ENCODE peak calls at places on chromosome 16, in eight cellular contexts. J is IMR-90, W is A549, L is heart left ventricle, K is lower leg skin, T is body of pancreas, H is ovary, Z is Peyer's patch. O is an unnamed sample.

GRCh38 chr16:22373662-22374310 is 633 bp downstream of the CDR2 start:
- DNase-seq in H (peak; percentile 74), K (peak; percentile 88), W (no peak), Z (peak; percentile 76), L (peak; percentile 38), T (peak; percentile 53), J (no peak), O (peak; percentile 13)

GRCh38 chr16:2698996-2699750 is 16.9 kb downstream of the KCTD5 start:
- DNase-seq in K (no peak), H (peak; percentile 67), J (no peak), T (no peak), Z (no peak), L (no peak), W (no peak), O (no peak)

GRCh38 chr16:58414938-58415451 is 22.7 kb downstream of the GINS3 start:
- DNase-seq in J (peak; percentile 29), T (no peak), H (no peak), L (peak; percentile 41), K (no peak), W (no peak), Z (no peak), O (no peak)

GRCh38 chr16:82741073-82741615 is 114.4 kb downstream of the CDH13 start:
- DNase-seq in H (no peak), W (no peak), L (no peak), T (no peak), J (peak; percentile 58), Z (no peak), K (no peak), O (no peak)

GRCh38 chr16:24984101-24984500 is 31.1 kb downstream of the ARHGAP17 start:
- DNase-seq in J (no peak), L (no peak), H (no peak), Z (peak; percentile 24), K (no peak), T (no peak), W (no peak), O (no peak)

GRCh38 chr16:77531741-77532140 is 96.9 kb upstream of the ADAMTS18 start:
- DNase-seq in K (no peak), L (no peak), Z (no peak), T (no peak), W (no peak), J (peak; percentile 38), H (no peak), O (peak; percentile 25)

GRCh38 chr16:83136924-83137323 is 510.2 kb downstream of the CDH13 start:
- DNase-seq in H (no peak), K (no peak), L (no peak), J (no peak), T (no peak), W (no peak), Z (no peak), O (no peak)

GRCh38 chr16:73166972-73167550 is 119.1 kb upstream of the ZFHX3 start:
- DNase-seq in L (no peak), Z (no peak), K (no peak), W (no peak), T (no peak), J (no peak), H (no peak), O (no peak)

GRCh38 chr16:28587386-28587785 is 9.5 kb downstream of the SULT1A2 start:
- DNase-seq in W (peak; percentile 57), L (no peak), J (no peak), H (no peak), Z (no peak), K (no peak), T (no peak), O (peak; percentile 93)

GRCh38 chr16:81889896-81890634 is 111.0 kb downstream of the PLCG2 start:
- DNase-seq in T (peak; percentile 61), W (peak; percentile 74), Z (peak; percentile 82), L (peak; percentile 24), J (peak; percentile 51), H (no peak), K (no peak), O (peak; percentile 72)

GRCh38 chr16:19294156-19294649 is 8.7 kb downstream of the CLEC19A start:
- DNase-seq in T (peak; percentile 68), W (no peak), H (no peak), J (no peak), K (peak; percentile 86), Z (peak; percentile 63), L (peak; percentile 60), O (no peak)

GRCh38 chr16:79325211-79325610 is 275.3 kb downstream of the MAF start:
- DNase-seq in J (no peak), Z (no peak), T (no peak), K (peak; percentile 15), H (no peak), W (no peak), L (no peak), O (no peak)

GRCh38 chr16:77277571-77277970 is 78.4 kb downstream of the SYCE1L start:
- DNase-seq in W (no peak), H (no peak), T (no peak), Z (no peak), J (no peak), K (no peak), L (no peak), O (no peak)

GRCh38 chr16:9666834-9667480 is 515.3 kb downstream of the GRIN2A start:
- DNase-seq in K (no peak), L (no peak), H (no peak), Z (no peak), W (no peak), J (no peak), T (no peak), O (no peak)

GRCh38 chr16:75758215-75758614 is 31.9 kb upstream of the CPHXL start:
- DNase-seq in T (peak; percentile 23), L (no peak), J (peak; percentile 19), W (no peak), K (no peak), H (no peak), Z (no peak), O (no peak)

GRCh38 chr16:72467157-72467759 is 295.3 kb upstream of the PMFBP1 start:
- DNase-seq in Z (no peak), W (peak; percentile 2), L (no peak), K (no peak), J (peak; percentile 60), T (peak; percentile 18), H (no peak), O (no peak)

DNA sequence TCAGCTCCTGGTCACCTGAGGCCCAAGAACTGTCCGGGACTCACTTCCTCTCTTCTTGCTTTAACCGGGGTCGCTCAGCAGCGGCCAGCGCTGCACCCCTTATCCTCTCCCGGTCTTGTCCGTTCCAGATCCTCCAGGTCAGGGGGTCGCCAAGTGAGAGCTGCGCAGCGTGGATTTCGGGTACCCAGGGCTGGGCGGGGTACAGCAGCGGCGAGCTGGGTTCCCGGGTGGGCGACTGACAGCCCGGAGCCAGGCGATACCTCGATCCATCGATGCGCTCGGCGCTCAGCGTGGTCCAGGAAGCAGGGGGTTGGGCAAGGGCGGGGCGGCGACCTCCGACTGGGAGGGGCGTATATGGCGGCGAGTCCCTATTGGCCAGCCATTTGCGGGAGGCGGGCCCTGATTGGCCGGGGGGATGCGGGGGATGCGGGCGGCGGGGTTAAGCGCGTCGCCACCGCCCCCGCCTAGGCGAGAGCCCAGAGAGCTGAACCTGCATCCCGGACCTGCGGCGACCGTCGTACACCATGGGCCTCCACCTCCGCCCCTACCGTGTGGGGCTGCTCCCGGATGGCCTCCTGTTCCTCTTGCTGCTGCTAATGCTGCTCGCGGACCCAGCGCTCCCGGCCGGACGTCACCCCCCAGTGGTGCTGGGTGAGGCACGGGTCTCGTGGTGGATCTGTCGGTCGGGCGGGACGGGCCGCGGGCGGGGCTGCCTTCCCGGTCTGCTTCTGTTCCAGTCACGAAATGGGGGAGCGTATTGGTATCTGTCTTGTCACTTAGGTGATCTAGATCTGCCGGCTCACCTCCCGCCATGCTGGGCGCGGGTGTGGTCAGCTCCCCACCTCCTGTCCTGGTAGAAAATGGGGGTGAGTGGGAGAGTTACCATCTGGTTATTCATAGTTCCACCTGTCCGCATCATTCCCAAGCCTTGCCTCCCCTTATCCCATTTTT is at the start of gene PLA2G15:
- DNase-seq in L (peak; percentile 98), H (peak; percentile 98), K (peak; percentile 99), T (peak; percentile 96), Z (peak; percentile 97), J (peak; percentile 94), W (peak; percentile 89), O (peak; percentile 83)
- TF ChIP-seq POLR2A in L (peak; percentile 78), H (peak; percentile 60), K (peak; percentile 2), T (peak; percentile 68), Z (peak; percentile 53), J (no peak), W (peak; percentile 55), O (peak; percentile 56)

DNA sequence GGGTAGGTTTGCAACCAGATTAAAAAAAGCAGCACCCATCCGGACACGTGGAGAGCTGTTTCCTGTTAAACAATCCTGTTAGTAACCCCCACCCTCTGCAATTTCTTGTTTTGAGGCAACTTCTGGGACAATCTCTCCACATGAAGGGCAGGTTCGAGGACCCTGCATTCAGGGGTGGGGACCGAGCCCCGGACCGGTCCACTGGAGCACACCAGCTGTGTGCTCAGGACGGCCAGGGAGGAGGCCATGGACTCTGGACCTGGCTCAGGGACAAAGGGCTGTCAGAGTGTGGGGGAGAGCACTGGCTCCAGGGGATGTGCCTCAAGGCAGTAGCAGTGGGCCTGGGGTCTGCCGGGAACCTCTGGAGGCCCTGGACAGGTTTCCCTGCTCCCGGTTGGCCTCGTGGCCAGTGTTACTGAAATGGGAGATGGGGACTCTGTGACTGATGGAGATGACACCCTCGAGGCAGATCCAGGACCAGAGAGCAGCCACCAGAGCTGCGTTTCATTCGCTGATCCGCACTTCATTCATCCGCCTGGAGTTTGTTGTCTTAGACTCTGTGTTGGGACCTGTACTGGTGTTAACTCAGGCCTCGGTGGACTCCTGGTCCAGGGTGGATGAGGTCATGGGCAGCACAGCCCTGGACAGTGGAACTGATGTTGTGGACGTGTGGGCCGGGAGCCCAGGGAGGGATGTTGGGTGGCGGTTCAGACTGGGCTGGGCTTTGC is 2.9 kb upstream of the CPNE7 start:
- DNase-seq in L (no peak), J (no peak), K (no peak), W (no peak), H (no peak), Z (peak; percentile 66), T (no peak), O (no peak)
- TF ChIP-seq POLR2A in L (no peak), J (no peak), K (no peak), W (no peak), H (no peak), Z (no peak), T (no peak), O (no peak)

GRCh38 chr16:86718118-86718517 is 139.8 kb downstream of the FOXL1 start:
- DNase-seq in T (no peak), H (no peak), W (no peak), L (no peak), J (peak; percentile 10), K (no peak), Z (no peak), O (peak; percentile 19)
- TF ChIP-seq POLR2A in T (no peak), H (no peak), W (no peak), L (no peak), J (no peak), K (no peak), Z (no peak), O (no peak)

DNA sequence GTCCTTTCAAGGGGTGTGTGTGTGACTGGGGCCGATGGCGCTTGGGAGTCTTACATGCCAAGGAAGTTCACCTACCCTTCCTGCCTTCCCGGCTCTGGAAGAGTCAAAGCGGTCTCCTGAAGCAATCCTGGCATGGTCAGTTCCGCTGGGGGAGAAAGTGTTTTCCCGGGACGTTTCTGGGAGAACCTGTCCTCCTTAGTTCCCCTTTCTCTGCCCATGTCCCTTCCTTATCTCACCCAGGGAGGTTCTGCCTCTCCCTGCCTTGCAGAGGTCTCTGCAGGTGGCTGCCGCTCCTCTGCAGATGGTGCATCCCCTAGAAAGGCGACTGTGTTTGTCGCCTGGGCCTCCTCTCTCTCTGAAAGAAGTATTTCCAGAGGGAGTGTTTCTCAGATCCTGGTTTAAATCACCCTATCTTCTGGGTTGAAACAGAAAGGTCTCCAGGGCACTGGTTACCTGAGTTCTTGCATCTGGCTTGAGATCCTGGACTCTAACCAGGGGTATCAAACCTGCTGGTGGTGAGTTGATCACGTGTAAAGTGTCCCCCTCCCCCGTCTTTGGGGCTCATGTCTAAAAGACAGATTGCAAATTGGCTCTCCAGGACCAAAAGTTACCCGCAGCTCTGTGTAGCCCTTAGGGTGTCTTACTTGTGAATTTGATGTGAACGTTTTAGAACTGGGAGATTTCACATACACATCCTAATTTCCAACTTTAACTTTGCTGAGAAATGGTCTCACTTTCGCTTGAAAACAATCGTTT is 1.9 kb downstream of the PRKCB start:
- DNase-seq in J (no peak), T (no peak), L (no peak), Z (no peak), H (no peak), K (no peak), W (no peak), O (no peak)
- TF ChIP-seq POLR2A in J (no peak), T (no peak), L (no peak), Z (no peak), H (no peak), K (no peak), W (no peak), O (no peak)

O was measured in H54.